ENCODE peak calls at places on chromosomes 2 and 18, in eight cellular contexts. One of them, this sample, is unnamed.

GRCh38 chr2:10303634-10304378 is 1.1 kb downstream of the HPCAL1 start:
- DNase-seq in Ammon's horn: peak
- DNase-seq in neural progenitor cell: peak
- DNase-seq in NCI-H1417: peak
- DNase-seq in stomach: peak
- DNase-seq in Right ventricle myocardium superior: peak
- DNase-seq in GM04503: no peak
- DNase-seq in GM23338: peak
- DNase-seq in this sample: peak

GRCh38 chr2:72605836-72606442 is 219.9 kb downstream of the EXOC6B start:
- DNase-seq in Ammon's horn: no peak
- DNase-seq in neural progenitor cell: peak
- DNase-seq in NCI-H1417: no peak
- DNase-seq in stomach: no peak
- DNase-seq in Right ventricle myocardium superior: no peak
- DNase-seq in GM04503: no peak
- DNase-seq in GM23338: peak
- DNase-seq in this sample: no peak

GRCh38 chr2:54871457-54872103 is 148.1 kb downstream of the EML6 start:
- DNase-seq in Ammon's horn: peak
- DNase-seq in neural progenitor cell: no peak
- DNase-seq in NCI-H1417: peak
- DNase-seq in stomach: no peak
- DNase-seq in Right ventricle myocardium superior: no peak
- DNase-seq in GM04503: no peak
- DNase-seq in GM23338: no peak
- DNase-seq in this sample: no peak

GRCh38 chr2:33023732-33024301 is 77.1 kb downstream of the LTBP1 start:
- DNase-seq in Ammon's horn: no peak
- DNase-seq in neural progenitor cell: no peak
- DNase-seq in NCI-H1417: no peak
- DNase-seq in stomach: no peak
- DNase-seq in Right ventricle myocardium superior: no peak
- DNase-seq in GM04503: no peak
- DNase-seq in GM23338: no peak
- DNase-seq in this sample: no peak

GRCh38 chr2:161842751-161843433 is 218.7 kb downstream of the SLC4A10 start:
- DNase-seq in Ammon's horn: no peak
- DNase-seq in neural progenitor cell: no peak
- DNase-seq in NCI-H1417: no peak
- DNase-seq in stomach: no peak
- DNase-seq in Right ventricle myocardium superior: no peak
- DNase-seq in GM04503: no peak
- DNase-seq in GM23338: no peak
- DNase-seq in this sample: no peak

GRCh38 chr2:216714412-216714775 is 19.0 kb upstream of the IGFBP5 start:
- DNase-seq in Ammon's horn: no peak
- DNase-seq in neural progenitor cell: no peak
- DNase-seq in NCI-H1417: no peak
- DNase-seq in stomach: no peak
- DNase-seq in Right ventricle myocardium superior: no peak
- DNase-seq in GM04503: no peak
- DNase-seq in GM23338: no peak
- DNase-seq in this sample: no peak

GRCh38 chr18:62018034-62018760 is 125.4 kb upstream of the RNF152 start:
- DNase-seq in Ammon's horn: no peak
- DNase-seq in neural progenitor cell: no peak
- DNase-seq in NCI-H1417: no peak
- DNase-seq in stomach: no peak
- DNase-seq in Right ventricle myocardium superior: peak
- DNase-seq in GM04503: peak
- DNase-seq in GM23338: no peak
- DNase-seq in this sample: no peak

GRCh38 chr2:205199451-205199850 is 482.9 kb upstream of the NRP2 start:
- DNase-seq in Ammon's horn: no peak
- DNase-seq in neural progenitor cell: no peak
- DNase-seq in NCI-H1417: no peak
- DNase-seq in stomach: no peak
- DNase-seq in Right ventricle myocardium superior: no peak
- DNase-seq in GM04503: no peak
- DNase-seq in GM23338: no peak
- DNase-seq in this sample: no peak

GRCh38 chr2:67917332-67918054 is 145.3 kb downstream of the C1D start:
- DNase-seq in Ammon's horn: no peak
- DNase-seq in neural progenitor cell: no peak
- DNase-seq in NCI-H1417: no peak
- DNase-seq in stomach: no peak
- DNase-seq in Right ventricle myocardium superior: no peak
- DNase-seq in GM04503: peak
- DNase-seq in GM23338: no peak
- DNase-seq in this sample: no peak

GRCh38 chr2:162257416-162257815 is 14.2 kb upstream of the FAP start:
- DNase-seq in Ammon's horn: no peak
- DNase-seq in neural progenitor cell: no peak
- DNase-seq in NCI-H1417: no peak
- DNase-seq in stomach: no peak
- DNase-seq in Right ventricle myocardium superior: no peak
- DNase-seq in GM04503: no peak
- DNase-seq in GM23338: no peak
- DNase-seq in this sample: no peak

GRCh38 chr2:191846787-191847620 is at the start of gene CAVIN2:
- DNase-seq in Ammon's horn: no peak
- DNase-seq in neural progenitor cell: peak
- DNase-seq in NCI-H1417: no peak
- DNase-seq in stomach: peak
- DNase-seq in Right ventricle myocardium superior: peak
- DNase-seq in GM04503: peak
- DNase-seq in GM23338: no peak
- DNase-seq in this sample: no peak

GRCh38 chr2:165825041-165825440 is 31.0 kb upstream of the GALNT3 start:
- DNase-seq in Ammon's horn: no peak
- DNase-seq in neural progenitor cell: no peak
- DNase-seq in NCI-H1417: peak
- DNase-seq in stomach: peak
- DNase-seq in Right ventricle myocardium superior: no peak
- DNase-seq in GM04503: no peak
- DNase-seq in GM23338: no peak
- DNase-seq in this sample: no peak

GRCh38 chr2:120912101-120912985 is 176.7 kb downstream of the GLI2 start:
- DNase-seq in Ammon's horn: no peak
- DNase-seq in neural progenitor cell: no peak
- DNase-seq in NCI-H1417: no peak
- DNase-seq in stomach: peak
- DNase-seq in Right ventricle myocardium superior: peak
- DNase-seq in GM04503: no peak
- DNase-seq in GM23338: no peak
- DNase-seq in this sample: no peak

GRCh38 chr2:51782874-51783765 is 751.2 kb upstream of the NRXN1 start:
- DNase-seq in Ammon's horn: no peak
- DNase-seq in neural progenitor cell: no peak
- DNase-seq in NCI-H1417: no peak
- DNase-seq in stomach: no peak
- DNase-seq in Right ventricle myocardium superior: no peak
- DNase-seq in GM04503: no peak
- DNase-seq in GM23338: no peak
- DNase-seq in this sample: no peak

GRCh38 chr2:105969552-105969951 is 224.5 kb downstream of the UXS1 start:
- DNase-seq in Ammon's horn: no peak
- DNase-seq in neural progenitor cell: peak
- DNase-seq in NCI-H1417: no peak
- DNase-seq in stomach: no peak
- DNase-seq in Right ventricle myocardium superior: no peak
- DNase-seq in GM04503: no peak
- DNase-seq in GM23338: peak
- DNase-seq in this sample: peak

GRCh38 chr2:129877795-129878775 is 101.4 kb upstream of the RAB6C start:
- DNase-seq in Ammon's horn: peak
- DNase-seq in neural progenitor cell: no peak
- DNase-seq in NCI-H1417: peak
- DNase-seq in stomach: peak
- DNase-seq in Right ventricle myocardium superior: no peak
- DNase-seq in GM04503: no peak
- DNase-seq in GM23338: peak
- DNase-seq in this sample: no peak

GRCh38 chr2:196959750-196960392 is 33.4 kb upstream of the PGAP1 start:
- DNase-seq in Ammon's horn: no peak
- DNase-seq in neural progenitor cell: no peak
- DNase-seq in NCI-H1417: no peak
- DNase-seq in stomach: no peak
- DNase-seq in Right ventricle myocardium superior: no peak
- DNase-seq in GM04503: no peak
- DNase-seq in GM23338: no peak
- DNase-seq in this sample: no peak

GRCh38 chr2:122077771-122078170 is 322.3 kb downstream of the TSN start:
- DNase-seq in Ammon's horn: no peak
- DNase-seq in neural progenitor cell: no peak
- DNase-seq in NCI-H1417: no peak
- DNase-seq in stomach: no peak
- DNase-seq in Right ventricle myocardium superior: no peak
- DNase-seq in GM04503: no peak
- DNase-seq in GM23338: no peak
- DNase-seq in this sample: no peak

GRCh38 chr2:238103465-238104070 is 3.4 kb downstream of the ESPNL start:
- DNase-seq in Ammon's horn: no peak
- DNase-seq in neural progenitor cell: no peak
- DNase-seq in NCI-H1417: no peak
- DNase-seq in stomach: peak
- DNase-seq in Right ventricle myocardium superior: no peak
- DNase-seq in GM04503: no peak
- DNase-seq in GM23338: no peak
- DNase-seq in this sample: peak

GRCh38 chr2:17136895-17137294 is 381.3 kb downstream of the RAD51AP2 start:
- DNase-seq in Ammon's horn: no peak
- DNase-seq in neural progenitor cell: no peak
- DNase-seq in NCI-H1417: no peak
- DNase-seq in stomach: no peak
- DNase-seq in Right ventricle myocardium superior: no peak
- DNase-seq in GM04503: no peak
- DNase-seq in GM23338: no peak
- DNase-seq in this sample: no peak

GRCh38 chr2:63790491-63790890 is 51.2 kb upstream of the UGP2 start:
- DNase-seq in Ammon's horn: no peak
- DNase-seq in neural progenitor cell: no peak
- DNase-seq in NCI-H1417: no peak
- DNase-seq in stomach: no peak
- DNase-seq in Right ventricle myocardium superior: no peak
- DNase-seq in GM04503: no peak
- DNase-seq in GM23338: no peak
- DNase-seq in this sample: no peak

GRCh38 chr2:5845798-5846197 is 153.6 kb downstream of the SOX11 start:
- DNase-seq in Ammon's horn: no peak
- DNase-seq in neural progenitor cell: no peak
- DNase-seq in NCI-H1417: no peak
- DNase-seq in stomach: no peak
- DNase-seq in Right ventricle myocardium superior: no peak
- DNase-seq in GM04503: no peak
- DNase-seq in GM23338: no peak
- DNase-seq in this sample: no peak

GRCh38 chr2:25377822-25378421 is 36.2 kb upstream of the DNMT3A start:
- DNase-seq in Ammon's horn: no peak
- DNase-seq in neural progenitor cell: no peak
- DNase-seq in NCI-H1417: no peak
- DNase-seq in stomach: peak
- DNase-seq in Right ventricle myocardium superior: no peak
- DNase-seq in GM04503: no peak
- DNase-seq in GM23338: no peak
- DNase-seq in this sample: peak

GRCh38 chr18:54805571-54806334 is 22.5 kb upstream of the RAB27B start:
- DNase-seq in Ammon's horn: no peak
- DNase-seq in neural progenitor cell: no peak
- DNase-seq in NCI-H1417: no peak
- DNase-seq in stomach: no peak
- DNase-seq in Right ventricle myocardium superior: no peak
- DNase-seq in GM04503: no peak
- DNase-seq in GM23338: no peak
- DNase-seq in this sample: no peak